ENCODE peak calls at places on chromosome 2, in eight cellular contexts. Y is HepG2, U is transverse colon, O is stomach, K is GM23338, P is HCT116, Z is GM12892, C is breast epithelium. V is an unnamed sample.

GRCh38 chr2:234241656-234242445 is 191.3 kb downstream of the SPP2 start:
- DNase-seq in O (no peak), Y (no peak), Z (no peak), K (no peak), P (no peak), U (no peak), C (no peak), V (no peak)

GRCh38 chr2:32565902-32566301 is 61.9 kb upstream of the TTC27 start:
- DNase-seq in U (no peak), K (no peak), P (no peak), C (no peak), O (no peak), Y (no peak), Z (no peak), V (no peak)

GRCh38 chr2:210099940-210100339 is 71.3 kb downstream of the KANSL1L start:
- DNase-seq in O (no peak), K (peak), U (no peak), P (no peak), Z (no peak), Y (no peak), C (no peak), V (no peak)

GRCh38 chr2:165469417-165469816 is at the start of gene CSRNP3:
- DNase-seq in Z (no peak), O (peak), K (peak), Y (peak), U (peak), P (peak), C (peak), V (no peak)

GRCh38 chr2:168916329-168916672 is 15.2 kb downstream of the G6PC2 start:
- DNase-seq in P (no peak), O (no peak), C (no peak), U (no peak), K (no peak), Y (no peak), Z (no peak), V (no peak)

GRCh38 chr2:104378853-104379374 is 475.0 kb upstream of the POU3F3 start:
- DNase-seq in U (peak), K (peak), O (no peak), Z (no peak), Y (peak), C (no peak), P (no peak), V (no peak)

GRCh38 chr2:109214651-109215371 is 85.8 kb downstream of the SH3RF3 start:
- DNase-seq in K (no peak), C (no peak), O (no peak), P (no peak), U (no peak), Y (no peak), Z (no peak), V (no peak)

GRCh38 chr2:47373747-47374146 is 29.2 kb upstream of the MSH2 start:
- DNase-seq in K (peak), C (no peak), U (peak), Z (no peak), P (no peak), Y (peak), O (peak), V (no peak)

GRCh38 chr2:221423212-221423804 is 148.8 kb downstream of the EPHA4 start:
- DNase-seq in O (no peak), K (no peak), C (no peak), P (no peak), U (no peak), Y (no peak), Z (no peak), V (no peak)

GRCh38 chr2:28009732-28010131 is 119.2 kb downstream of the BABAM2 start:
- DNase-seq in P (no peak), U (no peak), C (no peak), Z (no peak), K (no peak), Y (no peak), O (no peak), V (no peak)

GRCh38 chr2:150733219-150733618 is 245.8 kb upstream of the RND3 start:
- DNase-seq in C (no peak), P (no peak), Y (no peak), Z (no peak), O (no peak), K (no peak), U (no peak), V (no peak)

GRCh38 chr2:168198476-168199192 is 48.8 kb downstream of the STK39 start:
- DNase-seq in P (peak), C (no peak), O (no peak), U (no peak), Z (no peak), Y (peak), K (no peak), V (no peak)

DNA sequence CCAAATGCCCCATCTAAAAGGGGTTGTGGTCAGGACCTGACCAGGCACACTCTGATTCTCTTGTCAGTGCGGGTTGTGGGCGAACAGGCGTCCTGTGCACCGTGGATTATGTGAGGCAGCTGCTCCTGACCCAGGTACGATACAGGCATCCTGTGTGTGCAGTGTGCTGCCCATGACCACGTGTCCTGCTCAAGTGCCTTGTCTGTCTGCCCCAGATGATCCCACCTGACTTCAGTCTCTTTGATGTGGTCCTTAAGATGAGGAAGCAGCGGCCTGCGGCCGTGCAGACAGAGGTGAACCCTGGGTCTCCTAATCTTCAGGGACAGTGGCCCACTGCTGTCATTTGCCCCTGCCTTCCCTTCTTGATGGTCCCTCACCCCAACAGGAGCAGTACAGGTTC is 14.6 kb downstream of the PTPN18 start:
- DNase-seq in O (no peak), P (no peak), Y (no peak), K (no peak), C (no peak), U (peak), Z (no peak), V (no peak)
- TF ChIP-seq POLR2AphosphoS5 in O (no peak), P (no peak), Y (no peak), K (no peak), C (no peak), U (no peak), Z (no peak), V (no peak)

DNA sequence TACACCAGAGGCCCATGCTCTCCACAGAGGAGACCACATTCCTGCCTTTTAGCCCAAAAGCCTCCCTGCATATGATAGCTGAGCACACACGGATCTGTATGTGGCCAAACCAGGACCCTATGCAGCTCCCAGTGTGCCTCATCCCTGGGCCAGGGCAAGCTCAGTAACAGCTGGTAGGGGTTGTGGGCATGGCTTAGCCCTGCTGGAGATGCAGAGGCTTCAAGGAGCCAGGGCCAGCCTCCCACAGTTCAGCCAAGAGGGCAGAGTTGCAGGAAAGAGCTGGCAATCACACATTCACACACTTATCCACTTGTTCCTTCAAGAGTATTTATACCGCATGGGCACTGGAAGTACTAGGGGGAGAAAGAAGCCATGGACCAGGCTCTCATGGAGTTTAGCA is 1.6 kb upstream of the LIMS2 start:
- DNase-seq in P (no peak), U (no peak), O (peak), Y (no peak), Z (no peak), K (no peak), C (peak), V (no peak)
- TF ChIP-seq POLR2AphosphoS5 in P (no peak), U (no peak), O (no peak), Y (no peak), Z (no peak), K (no peak), C (no peak), V (no peak)

GRCh38 chr2:19846567-19846966 is 55.2 kb downstream of the TTC32 start:
- DNase-seq in K (no peak), C (no peak), Z (no peak), P (no peak), U (no peak), O (no peak), Y (no peak), V (no peak)

GRCh38 chr2:19847486-19847885 is 54.3 kb downstream of the TTC32 start:
- DNase-seq in P (no peak), O (no peak), U (no peak), C (no peak), K (no peak), Y (no peak), Z (no peak), V (no peak)

GRCh38 chr2:19850056-19850455 is 51.7 kb downstream of the TTC32 start:
- DNase-seq in U (no peak), O (no peak), C (no peak), K (no peak), P (no peak), Z (no peak), Y (no peak), V (peak)

GRCh38 chr2:19848952-19849351 is 52.8 kb downstream of the TTC32 start:
- DNase-seq in P (no peak), Y (no peak), Z (no peak), K (no peak), O (no peak), C (no peak), U (no peak), V (no peak)

GRCh38 chr2:19848029-19848750 is 53.6 kb downstream of the TTC32 start:
- DNase-seq in P (no peak), K (no peak), C (no peak), O (no peak), U (no peak), Z (no peak), Y (no peak), V (no peak)
- TF ChIP-seq POLR2AphosphoS5 in P (no peak), K (no peak), C (no peak), O (no peak), U (no peak), Z (no peak), Y (no peak), V (no peak)

GRCh38 chr2:3389193-3389592 is 9.7 kb downstream of the TRAPPC12 start:
- DNase-seq in K (no peak), Z (no peak), P (no peak), O (no peak), C (no peak), Y (no peak), U (no peak), V (no peak)

GRCh38 chr2:3386448-3386958 is 7.0 kb downstream of the TRAPPC12 start:
- DNase-seq in U (no peak), C (no peak), Y (no peak), K (no peak), P (no peak), O (no peak), Z (no peak), V (no peak)

GRCh38 chr2:3387011-3387410 is 7.5 kb downstream of the TRAPPC12 start:
- DNase-seq in P (no peak), Y (no peak), U (no peak), K (no peak), O (no peak), Z (no peak), C (no peak), V (no peak)

GRCh38 chr2:3387644-3388411 is 8.3 kb downstream of the TRAPPC12 start:
- DNase-seq in U (no peak), P (no peak), Z (no peak), Y (no peak), O (no peak), K (no peak), C (no peak), V (peak)

GRCh38 chr2:3388412-3388738 is 8.9 kb downstream of the TRAPPC12 start:
- DNase-seq in O (no peak), Z (no peak), U (no peak), C (no peak), P (no peak), K (no peak), Y (no peak), V (no peak)
- TF ChIP-seq POLR2AphosphoS5 in O (no peak), Z (no peak), U (no peak), C (no peak), P (no peak), K (no peak), Y (no peak), V (no peak)

GRCh38 chr2:46333912-46334311 is 36.7 kb downstream of the EPAS1 start:
- DNase-seq in O (no peak), U (no peak), P (no peak), Z (no peak), K (peak), C (no peak), Y (no peak), V (no peak)

GRCh38 chr2:46332686-46333281 is 35.6 kb downstream of the EPAS1 start:
- DNase-seq in Y (no peak), Z (no peak), K (no peak), P (no peak), C (no peak), U (no peak), O (no peak), V (no peak)

GRCh38 chr2:46335404-46335965 is 38.3 kb downstream of the EPAS1 start:
- DNase-seq in C (no peak), Y (no peak), K (peak), O (no peak), P (no peak), U (peak), Z (no peak), V (peak)

GRCh38 chr2:46335966-46336436 is 38.8 kb downstream of the EPAS1 start:
- DNase-seq in K (no peak), U (peak), Z (no peak), O (peak), C (no peak), P (no peak), Y (no peak), V (no peak)

GRCh38 chr2:46334389-46335345 is 37.5 kb downstream of the EPAS1 start:
- DNase-seq in C (no peak), U (no peak), Z (no peak), K (peak), O (no peak), P (no peak), Y (no peak), V (no peak)
- TF ChIP-seq POLR2AphosphoS5 in C (no peak), U (no peak), Z (no peak), K (no peak), O (no peak), P (no peak), Y (no peak), V (peak)

DNA sequence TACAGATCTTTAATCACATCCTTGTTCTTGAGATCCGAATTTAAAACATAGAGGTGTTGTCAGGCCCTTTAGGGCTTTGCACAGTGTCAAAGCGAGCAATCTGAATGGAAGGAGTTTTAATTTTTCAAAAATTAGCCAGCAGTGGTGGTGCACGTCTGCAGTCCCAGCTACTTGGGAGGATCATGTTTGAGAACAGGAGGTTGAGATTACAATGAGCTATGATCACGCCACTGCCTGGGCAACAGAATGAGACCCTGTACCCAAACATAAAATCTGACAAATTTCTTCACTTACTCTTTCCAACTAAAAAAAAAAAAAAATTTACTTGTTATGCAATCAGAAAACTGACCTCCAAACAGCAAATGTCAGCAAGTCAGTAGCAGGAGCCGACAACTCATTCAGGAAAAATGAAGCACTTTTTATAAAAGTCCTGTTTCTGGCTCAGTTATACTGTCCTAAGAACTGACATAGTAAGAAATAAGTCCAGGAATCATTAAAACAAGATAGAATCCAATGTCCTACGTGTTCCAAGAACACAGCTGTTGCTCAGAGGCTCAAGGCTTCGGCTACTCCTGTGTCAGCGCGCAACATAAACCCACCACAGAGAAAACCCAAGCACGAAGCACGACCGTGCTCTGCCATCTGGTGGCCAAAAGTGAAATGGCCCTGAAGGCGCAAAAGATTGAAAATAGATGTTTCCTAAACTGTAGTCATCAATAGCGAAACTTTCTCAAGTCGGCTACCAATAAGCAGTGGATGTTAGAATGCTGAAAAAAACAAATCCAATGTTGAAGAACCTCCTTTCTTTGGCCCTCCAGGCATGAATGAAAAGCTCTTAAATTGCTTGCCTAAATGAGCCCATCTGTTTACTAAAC is 138.1 kb downstream of the INO80D start:
- DNase-seq in C (no peak), K (peak), P (peak), Z (peak), U (peak), Y (peak), O (peak), V (peak)
- TF ChIP-seq POLR2AphosphoS5 in C (peak), K (no peak), P (no peak), Z (no peak), U (peak), Y (no peak), O (no peak), V (no peak)

GRCh38 chr2:216694201-216694825 is 1.0 kb downstream of the IGFBP5 start:
- DNase-seq in O (peak), P (no peak), C (no peak), K (peak), U (peak), Z (no peak), Y (no peak), V (peak)
- TF ChIP-seq POLR2AphosphoS5 in O (peak), P (no peak), C (no peak), K (peak), U (peak), Z (no peak), Y (no peak), V (no peak)